ENCODE peak calls at places on chromosome 17, in ten cellular contexts. W is adrenal gland, J is uterus, R is A549, D is heart left ventricle, H is lower leg skin, O is stomach, U is ovary, X is tibial nerve, Q is NB4. S is an unnamed sample.

GRCh38 chr17:74522381-74523090 is 8.7 kb downstream of the CD300LB start:
- DNase-seq in Q (no peak), D (no peak), U (no peak), J (no peak), R (no peak), O (peak), W (peak), H (no peak), X (no peak), S (no peak)

GRCh38 chr17:42249681-42250446 is 26.3 kb downstream of the STAT5B start:
- DNase-seq in U (no peak), W (no peak), O (no peak), H (no peak), X (no peak), D (no peak), R (no peak), J (no peak), Q (peak), S (no peak)

GRCh38 chr17:17729620-17730249 is 48.5 kb downstream of the RAI1 start:
- DNase-seq in H (no peak), D (no peak), W (peak), O (peak), J (no peak), U (no peak), R (peak), X (no peak), Q (peak), S (no peak)

GRCh38 chr17:46264456-46265198 is 30.3 kb upstream of the LRRC37A start:
- DNase-seq in X (no peak), H (no peak), J (no peak), W (no peak), U (no peak), D (no peak), Q (no peak), O (no peak), R (peak), S (no peak)

GRCh38 chr17:17467720-17468119 is 9.1 kb upstream of the MED9 start:
- DNase-seq in O (no peak), W (peak), X (no peak), R (no peak), U (no peak), D (no peak), H (no peak), J (no peak), Q (peak), S (no peak)

GRCh38 chr17:79851461-79851817 is 12.2 kb upstream of the CBX4 start:
- DNase-seq in X (no peak), H (no peak), O (peak), R (no peak), U (no peak), W (no peak), J (no peak), D (no peak), Q (no peak), S (no peak)

GRCh38 chr17:60615840-60616239 is 15.8 kb downstream of the PPM1D start:
- DNase-seq in Q (no peak), O (no peak), D (no peak), W (no peak), X (no peak), R (no peak), H (no peak), U (no peak), J (no peak), S (no peak)

GRCh38 chr17:77832180-77832560 is 126.3 kb upstream of the TNRC6C start:
- DNase-seq in W (no peak), R (no peak), O (no peak), X (no peak), D (no peak), U (no peak), J (no peak), Q (no peak), H (no peak), S (no peak)

GRCh38 chr17:81086789-81087551 is 52.0 kb downstream of the BAIAP2 start:
- DNase-seq in U (no peak), W (no peak), J (no peak), H (peak), R (no peak), D (no peak), Q (no peak), O (peak), X (no peak), S (no peak)

GRCh38 chr17:77891602-77892001 is 66.9 kb upstream of the TNRC6C start:
- DNase-seq in Q (no peak), W (no peak), D (no peak), O (no peak), X (no peak), U (no peak), R (no peak), J (no peak), H (no peak), S (no peak)

GRCh38 chr17:83041305-83041704 is 38.1 kb upstream of the METRNL start:
- DNase-seq in W (no peak), H (no peak), X (no peak), R (no peak), D (no peak), J (no peak), U (no peak), Q (peak), O (no peak), S (no peak)

GRCh38 chr17:57144567-57144966 is 59.5 kb downstream of the AKAP1 start:
- DNase-seq in J (no peak), H (no peak), U (no peak), X (no peak), R (no peak), D (no peak), O (no peak), Q (no peak), W (no peak), S (no peak)

GRCh38 chr17:58508341-58509067 is 5.9 kb downstream of the MTMR4 start:
- DNase-seq in H (no peak), D (no peak), Q (no peak), J (no peak), R (no peak), W (peak), U (no peak), X (no peak), O (no peak), S (no peak)

GRCh38 chr17:45427181-45427835 is 5.4 kb downstream of the ARHGAP27 start:
- DNase-seq in W (no peak), R (no peak), U (no peak), Q (no peak), J (no peak), D (no peak), O (no peak), H (no peak), X (no peak), S (no peak)

GRCh38 chr17:65918921-65919546 is 272.9 kb downstream of the CEP112 start:
- DNase-seq in W (no peak), R (no peak), X (no peak), O (no peak), D (no peak), U (peak), J (no peak), Q (no peak), H (no peak), S (no peak)

GRCh38 chr17:34527908-34528470 is 51.4 kb upstream of the TMEM132E start:
- DNase-seq in U (no peak), W (no peak), D (no peak), R (no peak), X (no peak), Q (peak), H (no peak), O (no peak), J (no peak), S (no peak)

GRCh38 chr17:37710344-37710886 is 34.4 kb downstream of the HNF1B start:
- DNase-seq in U (no peak), Q (peak), O (peak), X (no peak), R (peak), J (no peak), W (peak), D (no peak), H (no peak), S (no peak)

GRCh38 chr17:78664476-78665384 is 87.5 kb upstream of the DNAH17 start:
- DNase-seq in O (no peak), H (no peak), U (no peak), D (no peak), R (no peak), J (no peak), Q (no peak), X (no peak), W (no peak), S (no peak)

GRCh38 chr17:48307814-48308411 is 122.1 kb downstream of the SKAP1 start:
- DNase-seq in H (peak), O (peak), W (peak), X (no peak), R (peak), D (no peak), J (peak), Q (peak), U (peak), S (no peak)

GRCh38 chr17:77404812-77405581 is 264.2 kb downstream of the SEC14L1 start:
- DNase-seq in U (peak), J (peak), Q (peak), D (no peak), H (no peak), R (no peak), W (peak), X (no peak), O (peak), S (no peak)

GRCh38 chr17:55480907-55481306 is 30.3 kb downstream of the SMIM36 start:
- DNase-seq in Q (no peak), H (no peak), R (no peak), D (no peak), U (no peak), J (no peak), W (no peak), O (no peak), X (no peak), S (no peak)

GRCh38 chr17:80095038-80095843 is 6.1 kb upstream of the GAA start:
- DNase-seq in O (no peak), R (no peak), H (no peak), W (no peak), D (peak), J (no peak), U (no peak), X (no peak), Q (no peak), S (no peak)

GRCh38 chr17:81309140-81309858 is 14.2 kb upstream of the SLC38A10 start:
- DNase-seq in R (peak), Q (peak), U (peak), J (peak), H (peak), O (peak), W (peak), D (peak), X (peak), S (no peak)

GRCh38 chr17:34235389-34236028 is 19.6 kb upstream of the CCL2 start:
- DNase-seq in J (peak), U (peak), R (no peak), H (peak), D (peak), X (peak), O (peak), Q (peak), W (peak), S (no peak)

GRCh38 chr17:27659685-27660084 is 28.7 kb downstream of the LGALS9 start:
- DNase-seq in X (no peak), W (no peak), D (no peak), Q (no peak), R (no peak), U (no peak), O (no peak), J (no peak), H (no peak), S (no peak)

GRCh38 chr17:292531-293382 is 59.9 kb downstream of the RPH3AL start:
- DNase-seq in J (peak), U (peak), R (no peak), W (no peak), X (no peak), H (no peak), D (no peak), O (no peak), Q (no peak), S (no peak)

GRCh38 chr17:29720471-29720990 is 97.8 kb upstream of the CORO6 start:
- DNase-seq in W (no peak), D (no peak), X (no peak), H (no peak), Q (peak), R (no peak), J (no peak), O (no peak), U (no peak), S (no peak)

GRCh38 chr17:37488009-37488604 is 1.6 kb upstream of the DUSP14 start:
- DNase-seq in H (no peak), R (peak), X (no peak), J (no peak), O (no peak), Q (peak), W (peak), U (no peak), D (no peak), S (no peak)

GRCh38 chr17:38430316-38430715 is 2.1 kb downstream of the ARHGAP23 start:
- DNase-seq in X (no peak), J (no peak), W (no peak), O (no peak), U (no peak), H (no peak), D (no peak), Q (peak), R (no peak), S (no peak)

GRCh38 chr17:50501054-50501453 is 7.2 kb upstream of the MYCBPAP start:
- DNase-seq in W (peak), H (no peak), X (no peak), J (no peak), Q (peak), R (no peak), U (no peak), D (no peak), O (peak), S (no peak)
- TF ChIP-seq POLR2A in W (no peak), H (no peak), X (no peak), J (no peak), Q (no peak), R (no peak), U (no peak), D (no peak), O (no peak), S (no peak)

GRCh38 chr17:43515641-43516040 is 30.5 kb downstream of the ETV4 start:
- DNase-seq in Q (no peak), O (no peak), W (peak), H (no peak), D (no peak), J (no peak), X (no peak), U (no peak), R (no peak), S (no peak)

GRCh38 chr17:43517161-43517560 is 29.0 kb downstream of the ETV4 start:
- DNase-seq in X (no peak), U (no peak), O (no peak), Q (no peak), J (no peak), H (no peak), R (no peak), D (no peak), W (no peak), S (no peak)

GRCh38 chr17:43521389-43521788 is 24.8 kb downstream of the ETV4 start:
- DNase-seq in Q (no peak), U (no peak), X (no peak), W (no peak), H (no peak), D (no peak), O (no peak), J (no peak), R (no peak), S (no peak)

GRCh38 chr17:43517615-43518386 is 28.3 kb downstream of the ETV4 start:
- DNase-seq in O (no peak), X (no peak), R (no peak), D (no peak), J (no peak), H (no peak), U (no peak), W (no peak), Q (no peak), S (no peak)
- H3K4me3 ChIP-seq in O (no peak), X (no peak), R (no peak), D (no peak), J (no peak), H (no peak), U (no peak), W (no peak), Q (no peak), S (no peak)

GRCh38 chr17:76004750-76005262 is 4.2 kb downstream of the CDK3 start:
- DNase-seq in U (peak), O (no peak), R (no peak), D (no peak), X (no peak), J (no peak), H (no peak), Q (no peak), W (no peak), S (no peak)
- TF ChIP-seq POLR2A in U (no peak), O (no peak), R (no peak), D (no peak), X (no peak), J (no peak), H (no peak), Q (no peak), W (no peak), S (no peak)

GRCh38 chr17:9024497-9024896 is 3.2 kb downstream of the NTN1 start:
- DNase-seq in D (no peak), Q (no peak), W (no peak), X (no peak), H (no peak), R (no peak), U (no peak), J (no peak), O (no peak), S (no peak)
- H3K4me3 ChIP-seq in D (no peak), Q (no peak), W (no peak), X (no peak), H (no peak), R (no peak), U (no peak), J (no peak), O (peak), S (no peak)

GRCh38 chr17:1460233-1460632 is 4.2 kb upstream of the CRK start:
- DNase-seq in X (no peak), Q (no peak), H (peak), R (peak), D (peak), U (peak), O (peak), J (peak), W (peak), S (no peak)

GRCh38 chr17:1455748-1456599 is at the start of gene CRK:
- DNase-seq in D (peak), O (peak), R (peak), U (peak), Q (peak), H (peak), J (peak), W (peak), X (peak), S (peak)

GRCh38 chr17:1464186-1464585 is 8.2 kb upstream of the CRK start:
- DNase-seq in X (no peak), H (no peak), J (no peak), Q (no peak), U (no peak), D (no peak), R (no peak), O (no peak), W (no peak), S (no peak)

GRCh38 chr17:1462164-1463112 is 6.4 kb upstream of the CRK start:
- DNase-seq in X (no peak), W (no peak), H (no peak), J (no peak), Q (no peak), O (peak), R (no peak), U (no peak), D (no peak), S (no peak)

GRCh38 chr17:1461193-1461944 is 5.3 kb upstream of the CRK start:
- DNase-seq in D (no peak), X (no peak), U (no peak), H (no peak), R (no peak), O (no peak), J (no peak), W (no peak), Q (peak), S (no peak)
- TF ChIP-seq POLR2A in D (no peak), X (no peak), U (no peak), H (no peak), R (no peak), O (no peak), J (no peak), W (no peak), Q (no peak), S (no peak)